ENCODE peak calls at places on chromosomes 13 and 19, in eight cellular contexts. One of them, this sample, is unnamed.

GRCh38 chr13:21579754-21580316 is 24.1 kb downstream of the MICU2 start:
- DNase-seq in activated T-helper 1 cell treated with anti-CD3 and anti-CD28 coated beads, Interleukin-12 subunit alpha, Interleukin-12 subunit beta, Interleukin-2, Interleukin-4 antibody, amounts not matched to agents 30 ng/mL and 10 ng/mL and 1 ng/mL, durations not matched to agents 14 hours and 24 hours and 36 hours: no peak
- DNase-seq in non-pigmented ciliary epithelial cell: no peak
- DNase-seq in AG09319: no peak
- DNase-seq in RWPE1: no peak
- DNase-seq in gastrocnemius medialis: no peak
- DNase-seq in hypothalamus: no peak
- DNase-seq in NCI-H1436 treated with DMSO at 0.1 percent for 48 hours: no peak
- DNase-seq in this sample: no peak

GRCh38 chr19:30602661-30603322 is 230.6 kb downstream of the ZNF536 start:
- DNase-seq in non-pigmented ciliary epithelial cell: no peak
- DNase-seq in AG09319: no peak
- DNase-seq in hypothalamus: no peak
- DNase-seq in activated T-helper 1 cell treated with anti-CD3 and anti-CD28 coated beads, Interleukin-12 subunit alpha, Interleukin-12 subunit beta, Interleukin-2, Interleukin-4 antibody, amounts not matched to agents 30 ng/mL and 10 ng/mL and 1 ng/mL, durations not matched to agents 14 hours and 24 hours and 36 hours: no peak
- DNase-seq in RWPE1: no peak
- DNase-seq in gastrocnemius medialis: no peak
- DNase-seq in NCI-H1436 treated with DMSO at 0.1 percent for 48 hours: no peak
- DNase-seq in this sample: no peak

GRCh38 chr13:73092831-73093230 is 34.0 kb downstream of the KLF5 start:
- DNase-seq in non-pigmented ciliary epithelial cell: no peak
- DNase-seq in hypothalamus: no peak
- DNase-seq in NCI-H1436 treated with DMSO at 0.1 percent for 48 hours: no peak
- DNase-seq in RWPE1: no peak
- DNase-seq in AG09319: no peak
- DNase-seq in gastrocnemius medialis: no peak
- DNase-seq in activated T-helper 1 cell treated with anti-CD3 and anti-CD28 coated beads, Interleukin-12 subunit alpha, Interleukin-12 subunit beta, Interleukin-2, Interleukin-4 antibody, amounts not matched to agents 30 ng/mL and 10 ng/mL and 1 ng/mL, durations not matched to agents 14 hours and 24 hours and 36 hours: no peak
- DNase-seq in this sample: no peak

GRCh38 chr19:39223703-39224279 is 19.7 kb upstream of the SYCN start:
- DNase-seq in activated T-helper 1 cell treated with anti-CD3 and anti-CD28 coated beads, Interleukin-12 subunit alpha, Interleukin-12 subunit beta, Interleukin-2, Interleukin-4 antibody, amounts not matched to agents 30 ng/mL and 10 ng/mL and 1 ng/mL, durations not matched to agents 14 hours and 24 hours and 36 hours: no peak
- DNase-seq in NCI-H1436 treated with DMSO at 0.1 percent for 48 hours: no peak
- DNase-seq in hypothalamus: no peak
- DNase-seq in non-pigmented ciliary epithelial cell: no peak
- DNase-seq in RWPE1: peak; percentile 45
- DNase-seq in gastrocnemius medialis: no peak
- DNase-seq in AG09319: no peak
- DNase-seq in this sample: peak; percentile 4

GRCh38 chr19:7699422-7700127 is 2.4 kb downstream of the FCER2 start:
- DNase-seq in gastrocnemius medialis: no peak
- DNase-seq in activated T-helper 1 cell treated with anti-CD3 and anti-CD28 coated beads, Interleukin-12 subunit alpha, Interleukin-12 subunit beta, Interleukin-2, Interleukin-4 antibody, amounts not matched to agents 30 ng/mL and 10 ng/mL and 1 ng/mL, durations not matched to agents 14 hours and 24 hours and 36 hours: no peak
- DNase-seq in non-pigmented ciliary epithelial cell: no peak
- DNase-seq in NCI-H1436 treated with DMSO at 0.1 percent for 48 hours: no peak
- DNase-seq in hypothalamus: no peak
- DNase-seq in RWPE1: peak; percentile 45
- DNase-seq in AG09319: no peak
- DNase-seq in this sample: no peak

GRCh38 chr19:20860339-20860738 is 62.7 kb upstream of the ZNF85 start:
- DNase-seq in non-pigmented ciliary epithelial cell: no peak
- DNase-seq in RWPE1: no peak
- DNase-seq in activated T-helper 1 cell treated with anti-CD3 and anti-CD28 coated beads, Interleukin-12 subunit alpha, Interleukin-12 subunit beta, Interleukin-2, Interleukin-4 antibody, amounts not matched to agents 30 ng/mL and 10 ng/mL and 1 ng/mL, durations not matched to agents 14 hours and 24 hours and 36 hours: no peak
- DNase-seq in hypothalamus: no peak
- DNase-seq in gastrocnemius medialis: no peak
- DNase-seq in NCI-H1436 treated with DMSO at 0.1 percent for 48 hours: no peak
- DNase-seq in AG09319: no peak
- DNase-seq in this sample: no peak

GRCh38 chr19:38658462-38659306 is 11.2 kb downstream of the ACTN4 start:
- DNase-seq in RWPE1: peak; percentile 91
- DNase-seq in non-pigmented ciliary epithelial cell: peak; percentile 99
- DNase-seq in NCI-H1436 treated with DMSO at 0.1 percent for 48 hours: no peak
- DNase-seq in hypothalamus: no peak
- DNase-seq in gastrocnemius medialis: peak; percentile 59
- DNase-seq in activated T-helper 1 cell treated with anti-CD3 and anti-CD28 coated beads, Interleukin-12 subunit alpha, Interleukin-12 subunit beta, Interleukin-2, Interleukin-4 antibody, amounts not matched to agents 30 ng/mL and 10 ng/mL and 1 ng/mL, durations not matched to agents 14 hours and 24 hours and 36 hours: no peak
- DNase-seq in AG09319: peak; percentile 99
- DNase-seq in this sample: peak; percentile 100

GRCh38 chr19:55679343-55680257 is 4.6 kb downstream of the EPN1 start:
- DNase-seq in activated T-helper 1 cell treated with anti-CD3 and anti-CD28 coated beads, Interleukin-12 subunit alpha, Interleukin-12 subunit beta, Interleukin-2, Interleukin-4 antibody, amounts not matched to agents 30 ng/mL and 10 ng/mL and 1 ng/mL, durations not matched to agents 14 hours and 24 hours and 36 hours: no peak
- DNase-seq in hypothalamus: no peak
- DNase-seq in gastrocnemius medialis: no peak
- DNase-seq in AG09319: no peak
- DNase-seq in non-pigmented ciliary epithelial cell: no peak
- DNase-seq in NCI-H1436 treated with DMSO at 0.1 percent for 48 hours: no peak
- DNase-seq in RWPE1: peak; percentile 58
- DNase-seq in this sample: no peak

GRCh38 chr19:56114711-56115110 is 6.4 kb downstream of the ZNF787 start:
- DNase-seq in hypothalamus: no peak
- DNase-seq in gastrocnemius medialis: no peak
- DNase-seq in non-pigmented ciliary epithelial cell: no peak
- DNase-seq in RWPE1: no peak
- DNase-seq in NCI-H1436 treated with DMSO at 0.1 percent for 48 hours: no peak
- DNase-seq in AG09319: no peak
- DNase-seq in activated T-helper 1 cell treated with anti-CD3 and anti-CD28 coated beads, Interleukin-12 subunit alpha, Interleukin-12 subunit beta, Interleukin-2, Interleukin-4 antibody, amounts not matched to agents 30 ng/mL and 10 ng/mL and 1 ng/mL, durations not matched to agents 14 hours and 24 hours and 36 hours: no peak
- DNase-seq in this sample: no peak

GRCh38 chr19:10228925-10229324 is 2.2 kb downstream of the S1PR2 start:
- DNase-seq in NCI-H1436 treated with DMSO at 0.1 percent for 48 hours: no peak
- DNase-seq in RWPE1: peak; percentile 35
- DNase-seq in hypothalamus: no peak
- DNase-seq in activated T-helper 1 cell treated with anti-CD3 and anti-CD28 coated beads, Interleukin-12 subunit alpha, Interleukin-12 subunit beta, Interleukin-2, Interleukin-4 antibody, amounts not matched to agents 30 ng/mL and 10 ng/mL and 1 ng/mL, durations not matched to agents 14 hours and 24 hours and 36 hours: no peak
- DNase-seq in gastrocnemius medialis: no peak
- DNase-seq in non-pigmented ciliary epithelial cell: no peak
- DNase-seq in AG09319: no peak
- DNase-seq in this sample: no peak

GRCh38 chr13:109577191-109577700 is 209.1 kb downstream of the IRS2 start:
- DNase-seq in AG09319: no peak
- DNase-seq in hypothalamus: no peak
- DNase-seq in gastrocnemius medialis: no peak
- DNase-seq in activated T-helper 1 cell treated with anti-CD3 and anti-CD28 coated beads, Interleukin-12 subunit alpha, Interleukin-12 subunit beta, Interleukin-2, Interleukin-4 antibody, amounts not matched to agents 30 ng/mL and 10 ng/mL and 1 ng/mL, durations not matched to agents 14 hours and 24 hours and 36 hours: no peak
- DNase-seq in RWPE1: no peak
- DNase-seq in NCI-H1436 treated with DMSO at 0.1 percent for 48 hours: no peak
- DNase-seq in non-pigmented ciliary epithelial cell: no peak
- DNase-seq in this sample: no peak

GRCh38 chr19:54906819-54907218 is 871 bp downstream of the NCR1 start:
- DNase-seq in activated T-helper 1 cell treated with anti-CD3 and anti-CD28 coated beads, Interleukin-12 subunit alpha, Interleukin-12 subunit beta, Interleukin-2, Interleukin-4 antibody, amounts not matched to agents 30 ng/mL and 10 ng/mL and 1 ng/mL, durations not matched to agents 14 hours and 24 hours and 36 hours: no peak
- DNase-seq in gastrocnemius medialis: no peak
- DNase-seq in NCI-H1436 treated with DMSO at 0.1 percent for 48 hours: no peak
- DNase-seq in RWPE1: no peak
- DNase-seq in hypothalamus: no peak
- DNase-seq in AG09319: no peak
- DNase-seq in non-pigmented ciliary epithelial cell: no peak
- DNase-seq in this sample: no peak

GRCh38 chr19:18741566-18742121 is 49.5 kb downstream of the COMP start:
- DNase-seq in RWPE1: no peak
- DNase-seq in NCI-H1436 treated with DMSO at 0.1 percent for 48 hours: no peak
- DNase-seq in non-pigmented ciliary epithelial cell: no peak
- DNase-seq in AG09319: no peak
- DNase-seq in gastrocnemius medialis: no peak
- DNase-seq in hypothalamus: no peak
- DNase-seq in activated T-helper 1 cell treated with anti-CD3 and anti-CD28 coated beads, Interleukin-12 subunit alpha, Interleukin-12 subunit beta, Interleukin-2, Interleukin-4 antibody, amounts not matched to agents 30 ng/mL and 10 ng/mL and 1 ng/mL, durations not matched to agents 14 hours and 24 hours and 36 hours: no peak
- DNase-seq in this sample: no peak

GRCh38 chr13:21033866-21034601 is 27.4 kb downstream of the LATS2 start:
- DNase-seq in gastrocnemius medialis: peak; percentile 68
- DNase-seq in NCI-H1436 treated with DMSO at 0.1 percent for 48 hours: no peak
- DNase-seq in AG09319: no peak
- DNase-seq in non-pigmented ciliary epithelial cell: no peak
- DNase-seq in hypothalamus: no peak
- DNase-seq in RWPE1: no peak
- DNase-seq in activated T-helper 1 cell treated with anti-CD3 and anti-CD28 coated beads, Interleukin-12 subunit alpha, Interleukin-12 subunit beta, Interleukin-2, Interleukin-4 antibody, amounts not matched to agents 30 ng/mL and 10 ng/mL and 1 ng/mL, durations not matched to agents 14 hours and 24 hours and 36 hours: no peak
- DNase-seq in this sample: no peak

GRCh38 chr13:34618654-34619053 is 323.4 kb upstream of the NBEA start:
- DNase-seq in non-pigmented ciliary epithelial cell: no peak
- DNase-seq in AG09319: no peak
- DNase-seq in gastrocnemius medialis: no peak
- DNase-seq in NCI-H1436 treated with DMSO at 0.1 percent for 48 hours: no peak
- DNase-seq in RWPE1: no peak
- DNase-seq in activated T-helper 1 cell treated with anti-CD3 and anti-CD28 coated beads, Interleukin-12 subunit alpha, Interleukin-12 subunit beta, Interleukin-2, Interleukin-4 antibody, amounts not matched to agents 30 ng/mL and 10 ng/mL and 1 ng/mL, durations not matched to agents 14 hours and 24 hours and 36 hours: no peak
- DNase-seq in hypothalamus: no peak
- DNase-seq in this sample: no peak

GRCh38 chr13:114068723-114069322 is 63.6 kb downstream of the RASA3 start:
- DNase-seq in NCI-H1436 treated with DMSO at 0.1 percent for 48 hours: no peak
- DNase-seq in activated T-helper 1 cell treated with anti-CD3 and anti-CD28 coated beads, Interleukin-12 subunit alpha, Interleukin-12 subunit beta, Interleukin-2, Interleukin-4 antibody, amounts not matched to agents 30 ng/mL and 10 ng/mL and 1 ng/mL, durations not matched to agents 14 hours and 24 hours and 36 hours: no peak
- DNase-seq in RWPE1: no peak
- DNase-seq in gastrocnemius medialis: peak; percentile 44
- DNase-seq in hypothalamus: no peak
- DNase-seq in non-pigmented ciliary epithelial cell: no peak
- DNase-seq in AG09319: peak; percentile 24
- DNase-seq in this sample: no peak

GRCh38 chr19:43683905-43684304 is 13.9 kb upstream of the PLAUR start:
- DNase-seq in gastrocnemius medialis: no peak
- DNase-seq in RWPE1: no peak
- DNase-seq in non-pigmented ciliary epithelial cell: no peak
- DNase-seq in NCI-H1436 treated with DMSO at 0.1 percent for 48 hours: no peak
- DNase-seq in hypothalamus: no peak
- DNase-seq in activated T-helper 1 cell treated with anti-CD3 and anti-CD28 coated beads, Interleukin-12 subunit alpha, Interleukin-12 subunit beta, Interleukin-2, Interleukin-4 antibody, amounts not matched to agents 30 ng/mL and 10 ng/mL and 1 ng/mL, durations not matched to agents 14 hours and 24 hours and 36 hours: no peak
- DNase-seq in AG09319: no peak
- DNase-seq in this sample: no peak

GRCh38 chr13:103033999-103034398 is 32.2 kb downstream of the SLC10A2 start:
- DNase-seq in gastrocnemius medialis: no peak
- DNase-seq in RWPE1: no peak
- DNase-seq in hypothalamus: no peak
- DNase-seq in NCI-H1436 treated with DMSO at 0.1 percent for 48 hours: no peak
- DNase-seq in non-pigmented ciliary epithelial cell: no peak
- DNase-seq in AG09319: no peak
- DNase-seq in activated T-helper 1 cell treated with anti-CD3 and anti-CD28 coated beads, Interleukin-12 subunit alpha, Interleukin-12 subunit beta, Interleukin-2, Interleukin-4 antibody, amounts not matched to agents 30 ng/mL and 10 ng/mL and 1 ng/mL, durations not matched to agents 14 hours and 24 hours and 36 hours: no peak
- DNase-seq in this sample: no peak

GRCh38 chr19:16398530-16399241 is 73.1 kb downstream of the EPS15L1 start:
- DNase-seq in NCI-H1436 treated with DMSO at 0.1 percent for 48 hours: no peak
- DNase-seq in AG09319: no peak
- DNase-seq in activated T-helper 1 cell treated with anti-CD3 and anti-CD28 coated beads, Interleukin-12 subunit alpha, Interleukin-12 subunit beta, Interleukin-2, Interleukin-4 antibody, amounts not matched to agents 30 ng/mL and 10 ng/mL and 1 ng/mL, durations not matched to agents 14 hours and 24 hours and 36 hours: no peak
- DNase-seq in non-pigmented ciliary epithelial cell: no peak
- DNase-seq in hypothalamus: no peak
- DNase-seq in gastrocnemius medialis: no peak
- DNase-seq in RWPE1: no peak
- DNase-seq in this sample: peak; percentile 19

GRCh38 chr13:31150315-31150985 is 11.3 kb downstream of the HSPH1 start:
- DNase-seq in activated T-helper 1 cell treated with anti-CD3 and anti-CD28 coated beads, Interleukin-12 subunit alpha, Interleukin-12 subunit beta, Interleukin-2, Interleukin-4 antibody, amounts not matched to agents 30 ng/mL and 10 ng/mL and 1 ng/mL, durations not matched to agents 14 hours and 24 hours and 36 hours: no peak
- DNase-seq in RWPE1: no peak
- DNase-seq in gastrocnemius medialis: no peak
- DNase-seq in hypothalamus: no peak
- DNase-seq in AG09319: no peak
- DNase-seq in non-pigmented ciliary epithelial cell: no peak
- DNase-seq in NCI-H1436 treated with DMSO at 0.1 percent for 48 hours: no peak
- DNase-seq in this sample: no peak

GRCh38 chr19:42178791-42179500 is 38.5 kb downstream of the DEDD2 start:
- DNase-seq in NCI-H1436 treated with DMSO at 0.1 percent for 48 hours: no peak
- DNase-seq in gastrocnemius medialis: no peak
- DNase-seq in AG09319: no peak
- DNase-seq in RWPE1: no peak
- DNase-seq in non-pigmented ciliary epithelial cell: no peak
- DNase-seq in hypothalamus: no peak
- DNase-seq in activated T-helper 1 cell treated with anti-CD3 and anti-CD28 coated beads, Interleukin-12 subunit alpha, Interleukin-12 subunit beta, Interleukin-2, Interleukin-4 antibody, amounts not matched to agents 30 ng/mL and 10 ng/mL and 1 ng/mL, durations not matched to agents 14 hours and 24 hours and 36 hours: no peak
- DNase-seq in this sample: no peak

GRCh38 chr13:39321578-39321977 is 281.4 kb downstream of the LHFPL6 start:
- DNase-seq in activated T-helper 1 cell treated with anti-CD3 and anti-CD28 coated beads, Interleukin-12 subunit alpha, Interleukin-12 subunit beta, Interleukin-2, Interleukin-4 antibody, amounts not matched to agents 30 ng/mL and 10 ng/mL and 1 ng/mL, durations not matched to agents 14 hours and 24 hours and 36 hours: no peak
- DNase-seq in gastrocnemius medialis: peak; percentile 49
- DNase-seq in non-pigmented ciliary epithelial cell: no peak
- DNase-seq in NCI-H1436 treated with DMSO at 0.1 percent for 48 hours: no peak
- DNase-seq in hypothalamus: no peak
- DNase-seq in AG09319: peak; percentile 38
- DNase-seq in RWPE1: no peak
- DNase-seq in this sample: no peak

GRCh38 chr13:113544896-113545295 is 39.7 kb upstream of the TFDP1 start:
- DNase-seq in non-pigmented ciliary epithelial cell: no peak
- DNase-seq in hypothalamus: no peak
- DNase-seq in NCI-H1436 treated with DMSO at 0.1 percent for 48 hours: no peak
- DNase-seq in activated T-helper 1 cell treated with anti-CD3 and anti-CD28 coated beads, Interleukin-12 subunit alpha, Interleukin-12 subunit beta, Interleukin-2, Interleukin-4 antibody, amounts not matched to agents 30 ng/mL and 10 ng/mL and 1 ng/mL, durations not matched to agents 14 hours and 24 hours and 36 hours: no peak
- DNase-seq in gastrocnemius medialis: no peak
- DNase-seq in AG09319: no peak
- DNase-seq in RWPE1: no peak
- DNase-seq in this sample: no peak

GRCh38 chr19:48631254-48631653 is 5.9 kb downstream of the DBP start:
- DNase-seq in AG09319: no peak
- DNase-seq in hypothalamus: no peak
- DNase-seq in gastrocnemius medialis: no peak
- DNase-seq in RWPE1: no peak
- DNase-seq in non-pigmented ciliary epithelial cell: no peak
- DNase-seq in activated T-helper 1 cell treated with anti-CD3 and anti-CD28 coated beads, Interleukin-12 subunit alpha, Interleukin-12 subunit beta, Interleukin-2, Interleukin-4 antibody, amounts not matched to agents 30 ng/mL and 10 ng/mL and 1 ng/mL, durations not matched to agents 14 hours and 24 hours and 36 hours: no peak
- DNase-seq in NCI-H1436 treated with DMSO at 0.1 percent for 48 hours: no peak
- DNase-seq in this sample: no peak